ENCODE peak calls at places on chromosomes 5 and 9, in six cellular contexts. E, S, C, N, Z and M are unnamed samples.
A peak's percentile ranks its signal among the peaks of the same experiment; 100 is the strongest.

GRCh38 chr5:1168751-1169607 is 32.4 kb upstream of the SLC6A19 start:
- DNase-seq in S (no peak), N (no peak), Z (no peak), E (no peak), C (no peak), M (no peak)

GRCh38 chr9:2210201-2210600 is 195.1 kb downstream of the SMARCA2 start:
- DNase-seq in Z (no peak), N (no peak), C (no peak), E (no peak), S (no peak), M (no peak)

GRCh38 chr5:104088876-104089778 is 526.5 kb upstream of the NUDT12 start:
- DNase-seq in S (no peak), E (no peak), Z (no peak), N (no peak), C (peak; percentile 8), M (no peak)

GRCh38 chr5:170880084-170880483 is 18.3 kb downstream of the RANBP17 start:
- DNase-seq in Z (no peak), N (no peak), S (no peak), E (no peak), C (no peak), M (no peak)

GRCh38 chr9:38081356-38082108 is 12.5 kb upstream of the SHB start:
- DNase-seq in S (no peak), E (no peak), Z (no peak), N (no peak), C (no peak), M (no peak)

GRCh38 chr5:138927979-138928378 is 52.8 kb upstream of the LRRTM2 start:
- DNase-seq in N (no peak), C (peak; percentile 28), S (peak; percentile 35), E (no peak), Z (no peak), M (no peak)

GRCh38 chr9:126773004-126773607 is 31.7 kb upstream of the ZBTB43 start:
- DNase-seq in S (peak; percentile 22), Z (no peak), C (peak; percentile 22), E (no peak), N (no peak), M (peak; percentile 40)

GRCh38 chr5:172959824-172960799 is 888 bp downstream of the RPL26L1 start:
- DNase-seq in N (no peak), C (no peak), Z (no peak), S (no peak), E (no peak), M (no peak)

GRCh38 chr9:13089721-13090120 is 189.8 kb downstream of the MPDZ start:
- DNase-seq in E (no peak), C (no peak), N (no peak), Z (no peak), S (no peak), M (no peak)

GRCh38 chr9:37729499-37729898 is 24.1 kb upstream of the TRMT10B start:
- DNase-seq in Z (no peak), C (no peak), N (no peak), E (no peak), S (no peak), M (no peak)

GRCh38 chr5:122300374-122300773 is 11.7 kb upstream of the SNCAIP start:
- DNase-seq in N (no peak), S (no peak), C (no peak), E (no peak), Z (no peak), M (no peak)

GRCh38 chr9:126380447-126380846 is 53.8 kb downstream of the MVB12B start:
- DNase-seq in E (no peak), S (no peak), Z (no peak), N (no peak), C (no peak), M (no peak)

GRCh38 chr5:176658007-176658599 is 10.8 kb downstream of the TSPAN17 start:
- DNase-seq in C (peak; percentile 61), S (peak; percentile 73), N (no peak), E (peak; percentile 70), Z (peak; percentile 74), M (peak; percentile 69)

GRCh38 chr9:71121275-71122168 is at the start of gene TRPM3:
- DNase-seq in N (no peak), S (no peak), C (no peak), E (peak; percentile 12), Z (no peak), M (no peak)

GRCh38 chr5:56358703-56359428 is 125.7 kb upstream of the ANKRD55 start:
- DNase-seq in S (no peak), N (no peak), Z (no peak), E (no peak), C (no peak), M (no peak)

GRCh38 chr5:146032911-146033310 is 72.5 kb downstream of the PLAC8L1 start:
- DNase-seq in N (no peak), Z (no peak), E (no peak), C (peak; percentile 44), S (peak; percentile 8), M (no peak)

GRCh38 chr9:89060790-89061189 is 69.5 kb downstream of the S1PR3 start:
- DNase-seq in Z (no peak), N (no peak), C (no peak), E (no peak), S (no peak), M (no peak)

GRCh38 chr9:1709347-1709746 is 305.8 kb upstream of the SMARCA2 start:
- DNase-seq in E (no peak), C (no peak), Z (peak; percentile 17), S (no peak), N (no peak), M (no peak)

GRCh38 chr5:6716634-6717149 is 3.5 kb downstream of the TENT4A start:
- DNase-seq in E (no peak), N (no peak), S (no peak), C (no peak), Z (no peak), M (no peak)

GRCh38 chr5:152456815-152457443 is 51.9 kb upstream of the NMUR2 start:
- DNase-seq in N (peak; percentile 6), S (no peak), Z (no peak), C (no peak), E (no peak), M (no peak)

GRCh38 chr9:138013836-138014569 is 136.4 kb downstream of the CACNA1B start:
- DNase-seq in S (no peak), C (no peak), Z (no peak), E (no peak), N (no peak), M (no peak)

GRCh38 chr5:134111741-134112647 is 2.5 kb upstream of the TCF7 start:
- DNase-seq in Z (peak; percentile 52), E (no peak), C (no peak), S (no peak), N (no peak), M (no peak)

GRCh38 chr5:93620487-93621339 is 37.7 kb downstream of the NR2F1 start:
- DNase-seq in C (peak; percentile 66), Z (peak; percentile 78), S (peak; percentile 63), N (peak; percentile 79), E (peak; percentile 62), M (peak; percentile 71)

GRCh38 chr9:71524446-71524845 is 243.9 kb downstream of the CEMIP2 start:
- DNase-seq in S (no peak), C (no peak), N (no peak), Z (no peak), E (no peak), M (no peak)

GRCh38 chr9:33719581-33720374 is 75.6 kb upstream of the PRSS3 start:
- DNase-seq in Z (peak; percentile 35), N (peak; percentile 11), E (peak; percentile 35), C (no peak), S (peak; percentile 10), M (peak; percentile 50)

GRCh38 chr5:94775088-94775487 is 156.6 kb downstream of the SLF1 start:
- DNase-seq in Z (no peak), E (no peak), N (no peak), S (no peak), C (no peak), M (no peak)
- TF ChIP-seq CTCF in Z (no peak), E (no peak), N (no peak), S (no peak), C (no peak), M (no peak)

GRCh38 chr9:133959171-133959570 is 33.0 kb downstream of the VAV2 start:
- DNase-seq in E (no peak), Z (no peak), C (no peak), S (no peak), N (no peak), M (no peak)

GRCh38 chr9:133961226-133962165 is 30.6 kb downstream of the VAV2 start:
- DNase-seq in C (no peak), S (no peak), N (no peak), Z (no peak), E (no peak), M (no peak)

GRCh38 chr9:133959966-133960567 is 32.1 kb downstream of the VAV2 start:
- DNase-seq in E (no peak), Z (no peak), N (no peak), C (no peak), S (no peak), M (no peak)

GRCh38 chr9:133962341-133962740 is 29.8 kb downstream of the VAV2 start:
- DNase-seq in S (no peak), Z (no peak), N (no peak), C (no peak), E (no peak), M (no peak)

DNA sequence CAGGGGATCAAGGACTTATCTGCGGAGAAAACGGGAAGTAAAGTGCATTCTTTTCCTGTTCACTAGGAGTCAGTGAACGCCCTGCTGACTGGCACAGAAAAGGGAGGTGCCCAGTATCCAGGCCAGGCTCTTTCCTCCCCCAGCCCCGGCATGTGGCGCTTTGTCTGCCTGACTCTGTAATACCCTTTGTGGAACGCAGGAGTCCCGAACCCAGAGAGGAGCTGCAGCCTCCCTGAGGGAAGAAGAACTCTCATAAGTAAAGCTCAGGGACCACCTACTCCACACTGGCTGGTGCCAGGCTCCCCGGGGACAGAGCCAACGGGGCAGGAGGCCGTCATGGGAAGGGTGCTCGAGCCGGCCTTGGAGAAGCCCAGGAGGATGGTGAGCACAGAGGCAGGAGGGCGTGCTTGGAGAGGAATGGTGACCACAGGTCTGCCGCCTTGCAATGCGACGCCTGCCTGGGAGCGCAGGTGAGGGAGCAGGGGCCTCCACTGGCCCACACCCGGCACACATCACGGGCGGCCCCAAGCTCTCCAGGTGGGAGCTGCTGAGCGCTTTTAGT is 31.5 kb downstream of the VAV2 start:
- DNase-seq in E (no peak), C (peak; percentile 59), Z (no peak), N (no peak), S (peak; percentile 46), M (no peak)
- TF ChIP-seq CTCF in E (no peak), C (no peak), Z (no peak), N (no peak), S (no peak), M (no peak)

DNA sequence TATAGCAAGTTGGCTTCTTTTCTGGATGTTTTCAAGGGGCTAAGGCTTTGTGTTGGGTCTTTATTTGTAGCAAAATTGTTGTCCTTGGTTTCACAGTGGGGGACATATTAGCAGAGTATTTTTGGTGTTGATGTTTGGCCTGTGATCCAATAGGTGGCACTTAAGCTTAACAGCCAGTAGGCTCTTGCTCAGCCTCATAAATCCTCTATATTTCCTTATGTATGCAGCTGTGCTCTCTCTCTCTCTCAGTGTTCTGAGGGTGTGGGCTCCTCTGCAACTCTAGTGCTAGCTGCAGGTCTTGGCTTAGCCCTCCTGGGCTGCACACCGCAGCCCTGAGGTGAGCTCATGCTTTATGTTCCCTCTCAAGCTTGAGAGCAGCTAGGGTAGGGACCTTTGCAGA is 195.0 kb upstream of the GHR start:
- DNase-seq in E (no peak), N (no peak), S (no peak), Z (no peak), C (no peak), M (no peak)
- TF ChIP-seq CTCF in E (no peak), N (no peak), S (no peak), Z (no peak), C (no peak), M (no peak)

GRCh38 chr5:74212336-74212735 is 428.2 kb downstream of the ENC1 start:
- DNase-seq in N (no peak), E (no peak), S (peak; percentile 53), C (peak; percentile 42), Z (peak; percentile 15), M (peak; percentile 41)
- TF ChIP-seq CTCF in N (peak; percentile 55), E (peak; percentile 37), S (peak; percentile 56), C (peak; percentile 53), Z (no peak), M (peak; percentile 41)